ENCODE peak calls at places on chromosomes 3 and 15, in seven cellular contexts. N, V, R, C, P, D and E are unnamed samples.

GRCh38 chr3:53045107-53045783 is 628 bp downstream of the SFMBT1 start:
- DNase-seq in N (peak), V (peak), R (peak), C (no peak), P (peak), D (peak), E (peak)

GRCh38 chr3:61872077-61872706 is 310.8 kb downstream of the PTPRG start:
- DNase-seq in N (peak), V (no peak), R (no peak), C (peak), P (no peak), D (no peak), E (no peak)

GRCh38 chr15:49135893-49136292 is 19.5 kb downstream of the COPS2 start:
- DNase-seq in N (peak), V (peak), R (no peak), C (peak), P (peak), D (no peak), E (no peak)

GRCh38 chr3:54784021-54784420 is 143.8 kb downstream of the LRTM1 start:
- DNase-seq in N (no peak), V (no peak), R (no peak), C (no peak), P (no peak), D (no peak), E (no peak)

GRCh38 chr15:27486676-27487290 is 515.8 kb downstream of the GABRG3 start:
- DNase-seq in N (peak), V (no peak), R (no peak), C (peak), P (no peak), D (no peak), E (no peak)

GRCh38 chr3:119181765-119182164 is 8.4 kb downstream of the UPK1B start:
- DNase-seq in N (peak), V (peak), R (peak), C (peak), P (no peak), D (no peak), E (no peak)

GRCh38 chr3:124781706-124782376 is 51.6 kb downstream of the UMPS start:
- DNase-seq in N (no peak), V (no peak), R (no peak), C (no peak), P (no peak), D (no peak), E (no peak)

GRCh38 chr15:41977757-41978369 is 5.5 kb upstream of the EHD4 start:
- DNase-seq in N (no peak), V (no peak), R (no peak), C (no peak), P (no peak), D (no peak), E (no peak)

GRCh38 chr15:84961707-84962106 is 19.9 kb upstream of the PDE8A start:
- DNase-seq in N (peak), V (no peak), R (no peak), C (peak), P (peak), D (no peak), E (no peak)

GRCh38 chr3:3356836-3357235 is 177.3 kb upstream of the CRBN start:
- DNase-seq in N (peak), V (no peak), R (peak), C (peak), P (no peak), D (no peak), E (no peak)

GRCh38 chr3:150419959-150420358 is 11.9 kb downstream of the TSC22D2 start:
- DNase-seq in N (no peak), V (no peak), R (no peak), C (no peak), P (no peak), D (no peak), E (no peak)

GRCh38 chr3:171565671-171566070 is 105.5 kb upstream of the TNIK start:
- DNase-seq in N (peak), V (peak), R (no peak), C (no peak), P (peak), D (no peak), E (no peak)

GRCh38 chr15:92797168-92798052 is 102.7 kb upstream of the CHD2 start:
- DNase-seq in N (peak), V (peak), R (peak), C (peak), P (peak), D (peak), E (peak)

GRCh38 chr3:38604246-38604645 is 45.2 kb downstream of the SCN5A start:
- DNase-seq in N (no peak), V (no peak), R (no peak), C (no peak), P (no peak), D (no peak), E (no peak)

GRCh38 chr3:186627852-186628414 is 12.3 kb upstream of the FETUB start:
- DNase-seq in N (no peak), V (no peak), R (no peak), C (no peak), P (no peak), D (no peak), E (no peak)

GRCh38 chr3:127061641-127062040 is 78.7 kb downstream of the PLXNA1 start:
- DNase-seq in N (no peak), V (no peak), R (no peak), C (no peak), P (no peak), D (no peak), E (no peak)

GRCh38 chr3:121698513-121698912 is 37.8 kb upstream of the HCLS1 start:
- DNase-seq in N (no peak), V (no peak), R (no peak), C (no peak), P (no peak), D (no peak), E (no peak)

GRCh38 chr15:44706946-44707636 is 4.0 kb downstream of the PATL2 start:
- DNase-seq in N (no peak), V (no peak), R (peak), C (no peak), P (no peak), D (no peak), E (no peak)

GRCh38 chr3:143795849-143796248 is 52.4 kb downstream of the SLC9A9 start:
- DNase-seq in N (peak), V (no peak), R (peak), C (peak), P (no peak), D (no peak), E (no peak)

GRCh38 chr15:86079491-86080266 is at the start of gene AGBL1:
- DNase-seq in N (no peak), V (no peak), R (no peak), C (no peak), P (no peak), D (no peak), E (no peak)

GRCh38 chr3:159825216-159825854 is 163.3 kb upstream of the IL12A start:
- DNase-seq in N (no peak), V (no peak), R (no peak), C (no peak), P (no peak), D (no peak), E (no peak)

GRCh38 chr15:98561169-98561941 is 87.0 kb upstream of the IGF1R start:
- DNase-seq in N (no peak), V (no peak), R (no peak), C (no peak), P (no peak), D (no peak), E (no peak)

GRCh38 chr15:91385301-91385700 is 285.2 kb downstream of the SV2B start:
- DNase-seq in N (peak), V (peak), R (no peak), C (peak), P (no peak), D (no peak), E (no peak)

GRCh38 chr3:152060701-152061100 is 187.3 kb downstream of the SUCNR1 start:
- DNase-seq in N (no peak), V (no peak), R (no peak), C (no peak), P (no peak), D (no peak), E (no peak)

GRCh38 chr15:40826123-40827075 is 2.1 kb downstream of the PPP1R14D start:
- DNase-seq in N (peak), V (no peak), R (no peak), C (no peak), P (no peak), D (no peak), E (no peak)

GRCh38 chr3:179526989-179527391 is 35.7 kb upstream of the ACTL6A start:
- DNase-seq in N (peak), V (peak), R (peak), C (peak), P (peak), D (peak), E (no peak)

GRCh38 chr15:89016549-89017041 is 71.7 kb upstream of the ABHD2 start:
- DNase-seq in N (peak), V (peak), R (no peak), C (peak), P (peak), D (no peak), E (no peak)

GRCh38 chr3:63631670-63632069 is 20.8 kb upstream of the SNTN start:
- DNase-seq in N (no peak), V (no peak), R (no peak), C (no peak), P (no peak), D (no peak), E (no peak)

GRCh38 chr3:12916159-12916558 is 74.8 kb upstream of the RPL32 start:
- DNase-seq in N (no peak), V (no peak), R (no peak), C (no peak), P (no peak), D (no peak), E (no peak)

GRCh38 chr3:42733501-42734262 is 31.1 kb upstream of the HHATL start:
- DNase-seq in N (no peak), V (no peak), R (no peak), C (no peak), P (no peak), D (no peak), E (no peak)

GRCh38 chr3:187101184-187102072 is 37.9 kb downstream of the RPL39L start:
- DNase-seq in N (peak), V (peak), R (peak), C (peak), P (peak), D (no peak), E (peak)

GRCh38 chr3:58858126-58858525 is 191.6 kb upstream of the FAM3D start:
- DNase-seq in N (no peak), V (no peak), R (no peak), C (no peak), P (no peak), D (no peak), E (no peak)

GRCh38 chr15:33195283-33195682 is 769 bp upstream of the FMN1 start:
- DNase-seq in N (no peak), V (no peak), R (no peak), C (no peak), P (no peak), D (no peak), E (no peak)
- H2AFZ ChIP-seq in N (peak), V (peak), R (peak), C (peak), P (peak), D (peak), E (no peak)

GRCh38 chr3:185215873-185216586 is 37.8 kb downstream of the EHHADH start:
- DNase-seq in N (no peak), V (peak), R (no peak), C (peak), P (peak), D (no peak), E (peak)
- H2AFZ ChIP-seq in N (peak), V (peak), R (peak), C (peak), P (no peak), D (peak), E (peak)

GRCh38 chr3:51998774-51999173 is 3.1 kb upstream of the RPL29 start:
- DNase-seq in N (no peak), V (no peak), R (no peak), C (no peak), P (no peak), D (no peak), E (no peak)
- H2AFZ ChIP-seq in N (no peak), V (no peak), R (no peak), C (no peak), P (peak), D (no peak), E (no peak)

DNA sequence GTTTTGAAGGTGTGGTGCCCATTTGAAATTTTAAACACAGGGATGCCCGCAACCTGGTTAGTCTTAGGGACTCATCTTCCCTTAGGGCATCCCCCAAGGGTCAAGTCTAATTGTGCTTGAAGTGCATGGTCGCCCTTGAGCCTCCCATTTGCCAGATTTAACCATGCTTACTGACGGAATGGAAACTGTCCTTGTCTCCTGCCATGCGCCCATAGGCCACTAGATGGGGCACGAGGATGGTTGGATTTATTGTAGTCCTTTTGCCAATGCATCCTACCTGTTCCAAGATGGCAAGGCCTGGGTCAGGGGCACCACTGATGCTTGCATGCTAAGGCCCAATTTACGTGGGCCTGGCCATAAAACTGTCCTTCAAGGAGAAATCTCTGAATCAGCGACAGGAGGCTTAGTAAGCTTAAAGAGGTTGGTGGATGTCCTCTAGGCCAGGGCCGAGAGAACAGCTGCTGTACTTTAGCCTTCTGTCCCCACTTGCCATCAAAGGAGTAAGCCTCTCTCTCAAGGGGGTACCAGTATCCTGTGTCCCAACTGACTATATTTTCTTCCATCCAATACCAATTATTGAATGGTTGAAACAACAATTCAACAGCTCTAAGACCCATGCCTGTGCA is 355.4 kb downstream of the OTOL1 start:
- DNase-seq in N (peak), V (peak), R (peak), C (peak), P (peak), D (peak), E (peak)
- H2AFZ ChIP-seq in N (no peak), V (no peak), R (no peak), C (peak), P (no peak), D (no peak), E (no peak)

DNA sequence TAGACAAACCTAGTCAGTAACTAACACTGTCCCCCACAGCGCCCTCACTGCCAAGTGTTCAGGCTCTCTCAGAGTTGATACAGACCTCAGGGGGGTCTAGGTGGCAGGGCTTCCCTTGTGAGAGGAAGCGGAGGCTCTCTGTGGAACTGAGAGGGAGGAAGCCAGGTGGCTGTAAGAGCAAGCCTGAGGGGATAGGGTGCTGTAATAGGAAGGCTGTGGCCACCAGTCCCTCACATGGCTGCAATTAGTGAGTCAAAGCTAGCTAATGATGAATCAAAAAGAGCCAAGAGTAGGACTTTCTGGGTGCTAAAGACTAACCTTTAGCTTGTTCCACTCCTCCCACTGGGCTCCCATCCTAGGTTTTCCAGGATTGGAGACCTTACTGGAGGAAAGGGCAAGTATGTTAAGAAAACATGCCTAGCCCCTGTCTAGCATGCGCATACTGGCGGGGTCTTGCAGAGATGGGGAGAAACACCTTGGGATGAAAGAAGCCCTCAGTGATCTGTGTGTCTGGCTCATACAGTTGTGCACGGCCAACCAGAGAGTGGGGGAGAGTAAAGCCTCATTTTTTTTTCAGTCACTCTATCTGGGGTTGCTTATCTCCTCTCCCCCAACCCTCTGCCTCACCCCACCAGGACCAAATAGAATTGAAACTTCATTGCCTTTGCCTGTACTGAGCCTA is 13.3 kb upstream of the SOX2 start:
- DNase-seq in N (no peak), V (no peak), R (no peak), C (no peak), P (no peak), D (no peak), E (no peak)
- H2AFZ ChIP-seq in N (no peak), V (no peak), R (no peak), C (no peak), P (no peak), D (no peak), E (no peak)